ENCODE peak calls at places on chromosomes 1 and 21, in five cellular contexts. One of them, this sample, is unnamed.

GRCh38 chr1:68470388-68470970 is 20.7 kb upstream of the RPE65 start:
- DNase-seq in cardiac fibroblast: peak
- DNase-seq in tibial nerve: no peak
- DNase-seq in endothelial cell: no peak
- DNase-seq in pancreas: no peak
- DNase-seq in this sample: no peak

GRCh38 chr1:89556716-89557442 is 32.2 kb downstream of the LRRC8B start:
- DNase-seq in endothelial cell: no peak
- DNase-seq in pancreas: no peak
- DNase-seq in cardiac fibroblast: no peak
- DNase-seq in tibial nerve: no peak
- DNase-seq in this sample: no peak

GRCh38 chr1:233883671-233884070 is 20.8 kb upstream of the SLC35F3 start:
- DNase-seq in cardiac fibroblast: no peak
- DNase-seq in tibial nerve: no peak
- DNase-seq in pancreas: no peak
- DNase-seq in endothelial cell: no peak
- DNase-seq in this sample: no peak

GRCh38 chr1:59936358-59936821 is 9.8 kb upstream of the CYP2J2 start:
- DNase-seq in tibial nerve: no peak
- DNase-seq in pancreas: no peak
- DNase-seq in cardiac fibroblast: no peak
- DNase-seq in endothelial cell: no peak
- DNase-seq in this sample: no peak

GRCh38 chr1:240031009-240031408 is 60.7 kb upstream of the FMN2 start:
- DNase-seq in tibial nerve: no peak
- DNase-seq in pancreas: no peak
- DNase-seq in endothelial cell: no peak
- DNase-seq in cardiac fibroblast: peak
- DNase-seq in this sample: no peak

GRCh38 chr1:185338719-185339622 is 21.9 kb upstream of the IVNS1ABP start:
- DNase-seq in cardiac fibroblast: peak
- DNase-seq in pancreas: peak
- DNase-seq in tibial nerve: no peak
- DNase-seq in endothelial cell: no peak
- DNase-seq in this sample: no peak

GRCh38 chr1:8424539-8425116 is 106.7 kb downstream of the SLC45A1 start:
- DNase-seq in tibial nerve: no peak
- DNase-seq in cardiac fibroblast: peak
- DNase-seq in endothelial cell: peak
- DNase-seq in pancreas: peak
- DNase-seq in this sample: no peak

GRCh38 chr1:54377040-54377691 is 29.0 kb downstream of the SSBP3 start:
- DNase-seq in pancreas: peak
- DNase-seq in endothelial cell: no peak
- DNase-seq in tibial nerve: no peak
- DNase-seq in cardiac fibroblast: no peak
- DNase-seq in this sample: no peak

GRCh38 chr1:6914646-6915178 is 129.5 kb downstream of the CAMTA1 start:
- DNase-seq in tibial nerve: no peak
- DNase-seq in pancreas: no peak
- DNase-seq in endothelial cell: no peak
- DNase-seq in cardiac fibroblast: no peak
- DNase-seq in this sample: no peak

GRCh38 chr1:150066328-150066727 is 1.2 kb upstream of the VPS45 start:
- DNase-seq in tibial nerve: no peak
- DNase-seq in endothelial cell: no peak
- DNase-seq in cardiac fibroblast: no peak
- DNase-seq in pancreas: no peak
- DNase-seq in this sample: no peak

GRCh38 chr1:107138767-107139445 is 1.9 kb upstream of the NTNG1 start:
- DNase-seq in endothelial cell: no peak
- DNase-seq in pancreas: no peak
- DNase-seq in cardiac fibroblast: no peak
- DNase-seq in tibial nerve: no peak
- DNase-seq in this sample: no peak

GRCh38 chr1:230140221-230141001 is 73.4 kb downstream of the GALNT2 start:
- DNase-seq in pancreas: no peak
- DNase-seq in tibial nerve: no peak
- DNase-seq in endothelial cell: peak
- DNase-seq in cardiac fibroblast: peak
- DNase-seq in this sample: no peak

GRCh38 chr21:35924714-35925301 is 135.5 kb downstream of the SETD4 start:
- DNase-seq in endothelial cell: no peak
- DNase-seq in pancreas: no peak
- DNase-seq in cardiac fibroblast: peak
- DNase-seq in tibial nerve: no peak
- DNase-seq in this sample: no peak

GRCh38 chr1:183473286-183473536 is 912 bp downstream of the SMG7 start:
- DNase-seq in tibial nerve: no peak
- DNase-seq in cardiac fibroblast: no peak
- DNase-seq in endothelial cell: no peak
- DNase-seq in pancreas: no peak
- DNase-seq in this sample: no peak

GRCh38 chr21:31733521-31734149 is 1.7 kb upstream of the SCAF4 start:
- DNase-seq in pancreas: no peak
- DNase-seq in tibial nerve: no peak
- DNase-seq in endothelial cell: no peak
- DNase-seq in cardiac fibroblast: no peak
- DNase-seq in this sample: no peak

GRCh38 chr1:59506952-59507351 is 210.1 kb downstream of the FGGY start:
- DNase-seq in endothelial cell: no peak
- DNase-seq in tibial nerve: no peak
- DNase-seq in pancreas: no peak
- DNase-seq in cardiac fibroblast: peak
- DNase-seq in this sample: no peak

GRCh38 chr1:45200906-45201500 is 5.4 kb downstream of the ZSWIM5 start:
- DNase-seq in pancreas: no peak
- DNase-seq in endothelial cell: no peak
- DNase-seq in tibial nerve: no peak
- DNase-seq in cardiac fibroblast: no peak
- DNase-seq in this sample: no peak

GRCh38 chr1:177021741-177022140 is 142.8 kb downstream of the ASTN1 start:
- DNase-seq in tibial nerve: no peak
- DNase-seq in cardiac fibroblast: no peak
- DNase-seq in pancreas: no peak
- DNase-seq in endothelial cell: no peak
- DNase-seq in this sample: no peak

GRCh38 chr1:109190189-109190588 is 23.5 kb upstream of the SARS1 start:
- DNase-seq in tibial nerve: no peak
- DNase-seq in cardiac fibroblast: no peak
- DNase-seq in endothelial cell: no peak
- DNase-seq in pancreas: no peak
- DNase-seq in this sample: no peak

GRCh38 chr1:38444311-38444710 is 397.7 kb upstream of the POU3F1 start:
- DNase-seq in pancreas: no peak
- DNase-seq in endothelial cell: no peak
- DNase-seq in tibial nerve: no peak
- DNase-seq in cardiac fibroblast: no peak
- DNase-seq in this sample: no peak

GRCh38 chr1:14971201-14971600 is 182.3 kb upstream of the TMEM51 start:
- DNase-seq in endothelial cell: no peak
- DNase-seq in pancreas: no peak
- DNase-seq in cardiac fibroblast: no peak
- DNase-seq in tibial nerve: no peak
- DNase-seq in this sample: no peak

GRCh38 chr1:169877800-169878491 is 15.8 kb downstream of the SCYL3 start:
- DNase-seq in endothelial cell: no peak
- DNase-seq in cardiac fibroblast: peak
- DNase-seq in pancreas: no peak
- DNase-seq in tibial nerve: no peak
- DNase-seq in this sample: no peak

GRCh38 chr1:193676996-193677569 is 490.7 kb upstream of the B3GALT2 start:
- DNase-seq in cardiac fibroblast: no peak
- DNase-seq in endothelial cell: no peak
- DNase-seq in pancreas: no peak
- DNase-seq in tibial nerve: no peak
- DNase-seq in this sample: no peak

GRCh38 chr1:25795955-25796806 is 3.8 kb upstream of the SELENON start:
- DNase-seq in tibial nerve: no peak
- DNase-seq in endothelial cell: no peak
- DNase-seq in pancreas: peak
- DNase-seq in cardiac fibroblast: no peak
- DNase-seq in this sample: no peak

GRCh38 chr21:20970691-20971090 is 27.5 kb upstream of the NCAM2 start:
- DNase-seq in tibial nerve: no peak
- DNase-seq in pancreas: no peak
- DNase-seq in endothelial cell: no peak
- DNase-seq in cardiac fibroblast: no peak
- DNase-seq in this sample: no peak

GRCh38 chr21:20968391-20968790 is 29.8 kb upstream of the NCAM2 start:
- DNase-seq in tibial nerve: no peak
- DNase-seq in pancreas: no peak
- DNase-seq in cardiac fibroblast: no peak
- DNase-seq in endothelial cell: no peak
- DNase-seq in this sample: no peak

GRCh38 chr21:20971296-20971921 is 26.8 kb upstream of the NCAM2 start:
- DNase-seq in endothelial cell: peak
- DNase-seq in cardiac fibroblast: peak
- DNase-seq in pancreas: no peak
- DNase-seq in tibial nerve: peak
- DNase-seq in this sample: peak
- TF ChIP-seq CTCF in endothelial cell: peak
- TF ChIP-seq CTCF in cardiac fibroblast: peak
- TF ChIP-seq CTCF in pancreas: no peak
- TF ChIP-seq CTCF in tibial nerve: peak
- TF ChIP-seq CTCF in this sample: peak

GRCh38 chr1:201917362-201918033 is 28.8 kb downstream of the SHISA4 start:
- DNase-seq in pancreas: no peak
- DNase-seq in cardiac fibroblast: peak
- DNase-seq in tibial nerve: peak
- DNase-seq in endothelial cell: no peak
- DNase-seq in this sample: no peak
- TF ChIP-seq CTCF in pancreas: no peak
- TF ChIP-seq CTCF in cardiac fibroblast: peak
- TF ChIP-seq CTCF in tibial nerve: no peak
- TF ChIP-seq CTCF in endothelial cell: no peak
- TF ChIP-seq CTCF in this sample: no peak

DNA sequence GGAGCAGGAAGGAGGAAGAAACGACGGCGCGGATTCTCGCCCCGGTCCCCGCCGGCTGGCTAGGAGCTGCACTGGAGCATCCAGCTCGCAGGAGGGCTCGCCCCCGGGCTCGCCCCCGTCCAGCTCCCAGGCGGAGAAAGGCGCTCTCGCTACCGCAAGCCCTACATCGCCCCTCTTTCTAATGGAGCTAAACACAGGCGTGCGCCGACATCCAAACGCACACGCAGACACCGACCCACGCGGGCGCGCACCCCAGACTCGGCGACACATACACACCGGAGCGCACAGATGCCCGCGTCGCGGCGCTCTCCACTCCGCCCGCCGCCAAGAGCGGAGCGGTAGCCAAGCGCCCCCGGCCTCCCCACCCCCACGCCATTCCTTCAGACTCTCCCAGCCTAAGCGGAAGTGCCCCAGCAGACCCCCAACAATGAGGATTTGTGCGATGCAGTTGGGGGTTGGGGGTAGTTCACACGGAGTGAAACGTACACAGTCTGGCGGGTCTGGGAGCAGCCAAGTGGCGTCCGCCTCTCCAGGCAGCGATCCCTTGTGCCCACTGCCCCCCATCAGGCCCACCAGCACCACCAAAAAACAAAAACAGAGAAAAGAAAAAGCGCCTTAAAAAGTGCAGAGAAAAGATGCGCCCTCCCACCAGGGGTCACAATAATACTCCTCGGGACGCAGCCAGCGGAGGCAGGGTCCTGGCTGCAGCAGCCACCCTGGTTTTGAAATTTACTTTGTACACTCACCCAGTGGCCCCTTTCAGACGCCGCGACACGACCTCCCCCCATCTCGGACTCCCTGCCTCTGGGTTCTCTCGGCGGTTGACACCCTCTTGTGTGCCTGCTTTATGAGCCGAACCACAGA is 1.4 kb downstream of the DAB1 start:
- DNase-seq in endothelial cell: peak
- DNase-seq in tibial nerve: no peak
- DNase-seq in pancreas: no peak
- DNase-seq in cardiac fibroblast: peak
- DNase-seq in this sample: peak
- TF ChIP-seq CTCF in endothelial cell: no peak
- TF ChIP-seq CTCF in tibial nerve: peak
- TF ChIP-seq CTCF in pancreas: no peak
- TF ChIP-seq CTCF in cardiac fibroblast: no peak
- TF ChIP-seq CTCF in this sample: peak

GRCh38 chr1:40862008-40862863 is at the start of gene CITED4:
- DNase-seq in pancreas: peak
- DNase-seq in tibial nerve: peak
- DNase-seq in cardiac fibroblast: peak
- DNase-seq in endothelial cell: peak
- DNase-seq in this sample: peak
- TF ChIP-seq CTCF in pancreas: no peak
- TF ChIP-seq CTCF in tibial nerve: peak
- TF ChIP-seq CTCF in cardiac fibroblast: peak
- TF ChIP-seq CTCF in endothelial cell: no peak
- TF ChIP-seq CTCF in this sample: no peak

GRCh38 chr1:33339413-33339812 is 18.5 kb upstream of the A3GALT2 start:
- DNase-seq in endothelial cell: no peak
- DNase-seq in tibial nerve: no peak
- DNase-seq in cardiac fibroblast: peak
- DNase-seq in pancreas: no peak
- DNase-seq in this sample: no peak
- TF ChIP-seq CTCF in endothelial cell: no peak
- TF ChIP-seq CTCF in tibial nerve: no peak
- TF ChIP-seq CTCF in cardiac fibroblast: peak
- TF ChIP-seq CTCF in pancreas: no peak
- TF ChIP-seq CTCF in this sample: no peak

GRCh38 chr1:209547626-209548025 is 35.9 kb upstream of the CAMK1G start:
- DNase-seq in tibial nerve: no peak
- DNase-seq in endothelial cell: no peak
- DNase-seq in cardiac fibroblast: no peak
- DNase-seq in pancreas: no peak
- DNase-seq in this sample: no peak

GRCh38 chr1:209546390-209547080 is 37.0 kb upstream of the CAMK1G start:
- DNase-seq in cardiac fibroblast: no peak
- DNase-seq in endothelial cell: no peak
- DNase-seq in tibial nerve: no peak
- DNase-seq in pancreas: no peak
- DNase-seq in this sample: no peak

GRCh38 chr1:209550519-209550918 is 33.0 kb upstream of the CAMK1G start:
- DNase-seq in cardiac fibroblast: no peak
- DNase-seq in pancreas: no peak
- DNase-seq in tibial nerve: no peak
- DNase-seq in endothelial cell: no peak
- DNase-seq in this sample: no peak

GRCh38 chr1:209552406-209553264 is 30.9 kb upstream of the CAMK1G start:
- DNase-seq in cardiac fibroblast: no peak
- DNase-seq in tibial nerve: no peak
- DNase-seq in pancreas: no peak
- DNase-seq in endothelial cell: no peak
- DNase-seq in this sample: no peak

GRCh38 chr1:209549384-209550001 is 34.0 kb upstream of the CAMK1G start:
- DNase-seq in tibial nerve: no peak
- DNase-seq in pancreas: no peak
- DNase-seq in endothelial cell: peak
- DNase-seq in cardiac fibroblast: no peak
- DNase-seq in this sample: peak
- TF ChIP-seq CTCF in tibial nerve: no peak
- TF ChIP-seq CTCF in pancreas: no peak
- TF ChIP-seq CTCF in endothelial cell: peak
- TF ChIP-seq CTCF in cardiac fibroblast: no peak
- TF ChIP-seq CTCF in this sample: peak

GRCh38 chr1:232611834-232612233 is 18.1 kb downstream of the SIPA1L2 start:
- DNase-seq in endothelial cell: peak
- DNase-seq in tibial nerve: no peak
- DNase-seq in cardiac fibroblast: no peak
- DNase-seq in pancreas: no peak
- DNase-seq in this sample: no peak
- TF ChIP-seq CTCF in endothelial cell: no peak
- TF ChIP-seq CTCF in tibial nerve: no peak
- TF ChIP-seq CTCF in cardiac fibroblast: no peak
- TF ChIP-seq CTCF in pancreas: no peak
- TF ChIP-seq CTCF in this sample: no peak

GRCh38 chr1:83497563-83497962 is 501.4 kb downstream of the TTLL7 start:
- DNase-seq in cardiac fibroblast: peak
- DNase-seq in tibial nerve: no peak
- DNase-seq in endothelial cell: peak
- DNase-seq in pancreas: no peak
- DNase-seq in this sample: no peak
- TF ChIP-seq CTCF in cardiac fibroblast: peak
- TF ChIP-seq CTCF in tibial nerve: no peak
- TF ChIP-seq CTCF in endothelial cell: no peak
- TF ChIP-seq CTCF in pancreas: no peak
- TF ChIP-seq CTCF in this sample: peak

This sample was measured in neural crest cell.